ENCODE peak calls at places on chromosomes 12 and 14, in seven cellular contexts. D is heart right ventricle, K is GM12865, O is stomach, N is OCI-LY7, M is IMR-90, I is fibroblast of lung. L is an unnamed sample.

GRCh38 chr12:108833757-108834472 is 23.5 kb downstream of the SSH1 start:
- DNase-seq in D (peak; percentile 86), K (no peak), O (no peak), N (no peak), M (peak; percentile 83), I (peak; percentile 89), L (no peak)

GRCh38 chr12:34398706-34399630 is 376.7 kb downstream of the ALG10 start:
- DNase-seq in D (peak; percentile 1), K (no peak), O (peak; percentile 16), N (no peak), M (no peak), I (no peak), L (no peak)

GRCh38 chr14:78902010-78902623 is 731.9 kb downstream of the NRXN3 start:
- DNase-seq in D (peak; percentile 8), K (peak; percentile 47), O (peak; percentile 31), N (peak; percentile 27), M (peak; percentile 54), I (peak; percentile 41), L (peak; percentile 65)

GRCh38 chr12:93783827-93784226 is 106.7 kb downstream of the CRADD start:
- DNase-seq in D (no peak), K (no peak), O (no peak), N (no peak), M (no peak), I (no peak), L (no peak)

GRCh38 chr14:94501588-94502516 is 7.4 kb downstream of the SERPINA12 start:
- DNase-seq in D (no peak), K (no peak), O (no peak), N (no peak), M (no peak), I (no peak), L (no peak)

GRCh38 chr14:26328766-26329165 is 269.1 kb downstream of the NOVA1 start:
- DNase-seq in D (no peak), K (no peak), O (no peak), N (no peak), M (no peak), I (no peak), L (no peak)

GRCh38 chr14:93132472-93133065 is 16.8 kb upstream of the ITPK1 start:
- DNase-seq in D (peak; percentile 56), K (peak; percentile 59), O (peak; percentile 63), N (peak; percentile 53), M (peak; percentile 22), I (peak; percentile 21), L (peak; percentile 40)

GRCh38 chr14:23153891-23154796 is 29.3 kb downstream of the SLC7A8 start:
- DNase-seq in D (peak; percentile 91), K (no peak), O (peak; percentile 97), N (no peak), M (no peak), I (peak; percentile 54), L (no peak)

GRCh38 chr12:112381421-112381897 is 772 bp downstream of the HECTD4 start:
- DNase-seq in D (peak; percentile 12), K (peak; percentile 73), O (peak; percentile 27), N (peak; percentile 68), M (no peak), I (no peak), L (peak; percentile 15)

GRCh38 chr12:116455540-116456306 is 103.5 kb upstream of the MAP1LC3B2 start:
- DNase-seq in D (peak; percentile 89), K (no peak), O (peak; percentile 48), N (no peak), M (peak; percentile 96), I (peak; percentile 88), L (peak; percentile 19)

GRCh38 chr14:23409475-23409874 is 1.4 kb upstream of the MYH6 start:
- DNase-seq in D (no peak), K (peak; percentile 17), O (no peak), N (no peak), M (no peak), I (no peak), L (no peak)

GRCh38 chr14:91946313-91947195 is 940 bp downstream of the FBLN5 start:
- DNase-seq in D (no peak), K (no peak), O (no peak), N (no peak), M (peak; percentile 41), I (peak; percentile 33), L (no peak)

GRCh38 chr12:24728366-24728765 is 220.5 kb downstream of the BCAT1 start:
- DNase-seq in D (no peak), K (peak; percentile 55), O (no peak), N (peak; percentile 55), M (peak; percentile 55), I (peak; percentile 35), L (no peak)

GRCh38 chr14:76412501-76412900 is 36.6 kb downstream of the ESRRB start:
- DNase-seq in D (no peak), K (no peak), O (no peak), N (no peak), M (no peak), I (no peak), L (no peak)

GRCh38 chr14:61247935-61248334 is 33.2 kb downstream of the TMEM30B start:
- DNase-seq in D (no peak), K (no peak), O (no peak), N (no peak), M (peak; percentile 91), I (peak; percentile 96), L (no peak)

GRCh38 chr12:112097641-112098040 is 10.9 kb downstream of the NAA25 start:
- DNase-seq in D (no peak), K (no peak), O (no peak), N (no peak), M (no peak), I (peak; percentile 39), L (no peak)

GRCh38 chr14:38256358-38256840 is 506 bp upstream of the CLEC14A start:
- DNase-seq in D (no peak), K (no peak), O (no peak), N (no peak), M (peak; percentile 54), I (no peak), L (peak; percentile 4)

GRCh38 chr14:20662968-20663731 is 21.2 kb upstream of the RNASE4 start:
- DNase-seq in D (peak; percentile 35), K (peak; percentile 95), O (peak; percentile 79), N (peak; percentile 59), M (peak; percentile 55), I (peak; percentile 31), L (no peak)
- TF ChIP-seq CTCF in D (peak; percentile 29), K (peak; percentile 76), O (no peak), N (peak; percentile 75), M (peak; percentile 35), I (peak; percentile 36), L (peak; percentile 48)

GRCh38 chr14:32382704-32383103 is 53.6 kb downstream of the AKAP6 start:
- DNase-seq in D (no peak), K (peak; percentile 19), O (no peak), N (no peak), M (no peak), I (no peak), L (no peak)
- TF ChIP-seq CTCF in D (no peak), K (peak; percentile 31), O (no peak), N (peak; percentile 41), M (peak; percentile 39), I (peak; percentile 56), L (peak; percentile 51)

GRCh38 chr12:30694971-30695326 is 720 bp downstream of the IPO8 start:
- DNase-seq in D (no peak), K (peak; percentile 29), O (peak; percentile 40), N (peak; percentile 26), M (peak; percentile 35), I (peak; percentile 58), L (peak; percentile 18)
- TF ChIP-seq CTCF in D (no peak), K (no peak), O (no peak), N (no peak), M (no peak), I (peak; percentile 16), L (no peak)

GRCh38 chr14:80636071-80636470 is 305.5 kb downstream of the CEP128 start:
- DNase-seq in D (no peak), K (peak; percentile 4), O (no peak), N (peak; percentile 11), M (peak; percentile 17), I (no peak), L (no peak)
- TF ChIP-seq CTCF in D (no peak), K (no peak), O (no peak), N (peak; percentile 74), M (no peak), I (peak; percentile 25), L (peak; percentile 49)

DNA sequence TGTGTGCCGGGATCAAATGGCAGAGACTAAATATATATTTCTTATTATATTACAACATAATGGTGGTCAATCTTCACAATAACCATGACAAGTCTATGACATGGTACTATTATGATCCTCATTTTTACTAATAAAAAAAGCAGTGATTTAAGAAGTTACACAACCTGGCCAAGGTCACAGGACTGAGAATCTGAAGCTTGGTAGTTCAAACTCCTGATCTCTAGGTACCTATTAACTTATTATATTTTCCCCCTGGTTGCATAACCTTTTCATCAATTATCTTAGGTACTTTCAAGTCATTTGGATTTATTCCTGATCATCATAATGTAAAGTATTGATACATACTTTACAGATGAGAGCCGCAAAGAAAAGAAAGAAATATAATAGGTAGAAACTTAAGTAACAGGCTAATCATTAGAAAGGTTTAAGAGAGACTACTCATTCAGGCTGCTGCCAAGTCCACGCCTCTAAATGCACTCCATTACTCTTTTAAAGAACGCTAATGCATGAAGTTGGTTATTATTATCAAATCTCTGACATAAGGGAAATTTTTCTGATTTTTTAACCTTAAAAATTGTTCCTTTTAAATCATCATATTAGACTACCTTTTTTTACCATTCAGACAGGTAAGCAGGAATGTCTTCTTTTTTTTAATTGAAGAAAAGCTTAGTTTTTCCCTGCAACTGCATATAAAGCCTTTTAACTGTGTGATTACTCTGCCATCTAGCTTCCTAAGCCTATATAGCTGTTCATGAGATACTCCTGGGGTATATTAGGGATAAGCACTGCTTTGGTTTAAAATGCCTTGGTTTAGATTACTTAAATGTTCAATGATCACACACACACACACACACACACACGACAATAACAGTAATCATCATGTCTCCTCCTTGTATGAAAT is 35.6 kb downstream of the RPS29 start:
- DNase-seq in D (no peak), K (no peak), O (no peak), N (peak; percentile 7), M (peak; percentile 19), I (peak; percentile 20), L (no peak)
- TF ChIP-seq CTCF in D (no peak), K (no peak), O (no peak), N (peak; percentile 57), M (peak; percentile 35), I (peak; percentile 47), L (peak; percentile 57)

GRCh38 chr12:10901427-10901826 is 7.9 kb downstream of the TAS2R13 start:
- DNase-seq in D (no peak), K (no peak), O (no peak), N (no peak), M (no peak), I (no peak), L (no peak)
- TF ChIP-seq CTCF in D (no peak), K (no peak), O (no peak), N (peak; percentile 47), M (no peak), I (no peak), L (peak; percentile 36)

DNA sequence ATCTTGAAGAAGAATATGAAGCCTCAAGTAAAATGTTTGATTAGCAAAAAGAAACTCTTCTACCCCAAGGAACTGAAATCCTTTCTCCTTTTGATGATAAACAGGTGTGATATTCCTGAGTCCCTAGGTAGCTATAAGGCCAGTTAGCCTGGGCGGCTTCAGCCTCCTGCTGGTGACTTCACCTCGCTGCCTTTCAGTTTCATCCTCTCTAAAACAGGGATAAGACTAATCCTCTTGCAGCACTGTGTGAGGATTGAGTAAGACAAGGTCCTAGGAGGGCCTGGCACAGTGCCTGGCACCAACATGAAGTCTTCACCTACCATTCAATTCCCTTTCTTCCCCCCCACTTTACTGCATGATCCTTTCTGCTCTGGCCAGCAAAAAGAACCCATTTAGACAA is 42.1 kb downstream of the CIT start:
- DNase-seq in D (no peak), K (no peak), O (no peak), N (no peak), M (peak; percentile 17), I (no peak), L (no peak)
- TF ChIP-seq CTCF in D (no peak), K (no peak), O (no peak), N (no peak), M (peak; percentile 16), I (peak; percentile 26), L (no peak)

GRCh38 chr12:65977384-65977783 is 153.1 kb downstream of the HMGA2 start:
- DNase-seq in D (no peak), K (no peak), O (no peak), N (no peak), M (no peak), I (peak; percentile 34), L (no peak)
- TF ChIP-seq CTCF in D (no peak), K (no peak), O (no peak), N (no peak), M (no peak), I (no peak), L (no peak)